ENCODE peak calls at places on chromosomes 16 and 17, in five cellular contexts. One of them, this sample, is unnamed. For H3K27me3 and H3K4me1, the result is how much of the 10 kb centered on the place peaks cover.

GRCh38 chr17:27878776-27879562 is 14.2 kb downstream of the LYRM9 start:
- DNase-seq in left lung: no peak
- DNase-seq in thyroid gland: no peak
- DNase-seq in colonic mucosa: no peak
- DNase-seq in stomach: no peak
- DNase-seq in this sample: peak

GRCh38 chr16:4915226-4915761 is 21.7 kb downstream of the PPL start:
- DNase-seq in left lung: no peak
- DNase-seq in thyroid gland: no peak
- DNase-seq in colonic mucosa: no peak
- DNase-seq in stomach: no peak
- DNase-seq in this sample: no peak

GRCh38 chr16:89917773-89918452 is 749 bp upstream of the MC1R start:
- DNase-seq in left lung: peak
- DNase-seq in thyroid gland: peak
- DNase-seq in colonic mucosa: peak
- DNase-seq in stomach: peak
- DNase-seq in this sample: no peak

GRCh38 chr16:11078812-11079459 is 134.6 kb downstream of the CLEC16A start:
- DNase-seq in left lung: no peak
- DNase-seq in thyroid gland: no peak
- DNase-seq in colonic mucosa: peak
- DNase-seq in stomach: no peak
- DNase-seq in this sample: peak

GRCh38 chr17:29115906-29116651 is 64.1 kb downstream of the MYO18A start:
- DNase-seq in left lung: no peak
- DNase-seq in thyroid gland: no peak
- DNase-seq in colonic mucosa: no peak
- DNase-seq in stomach: no peak
- DNase-seq in this sample: no peak

GRCh38 chr17:74737299-74738050 is 419 bp downstream of the RAB37 start:
- DNase-seq in left lung: no peak
- DNase-seq in thyroid gland: no peak
- DNase-seq in colonic mucosa: no peak
- DNase-seq in stomach: no peak
- DNase-seq in this sample: no peak

GRCh38 chr16:89658221-89658879 is 714 bp downstream of the SPATA33 start:
- DNase-seq in left lung: no peak
- DNase-seq in thyroid gland: peak
- DNase-seq in colonic mucosa: peak
- DNase-seq in stomach: peak
- DNase-seq in this sample: no peak

GRCh38 chr16:86868746-86869145 is 290.4 kb downstream of the FOXL1 start:
- DNase-seq in left lung: no peak
- DNase-seq in thyroid gland: no peak
- DNase-seq in colonic mucosa: no peak
- DNase-seq in stomach: no peak
- DNase-seq in this sample: no peak

GRCh38 chr16:11238272-11239202 is 17.5 kb downstream of the SOCS1 start:
- DNase-seq in left lung: no peak
- DNase-seq in thyroid gland: no peak
- DNase-seq in colonic mucosa: no peak
- DNase-seq in stomach: no peak
- DNase-seq in this sample: no peak

GRCh38 chr16:57536306-57537193 is at the start of gene CCDC102A:
- DNase-seq in left lung: no peak
- DNase-seq in thyroid gland: peak
- DNase-seq in colonic mucosa: peak
- DNase-seq in stomach: peak
- DNase-seq in this sample: peak

GRCh38 chr17:1375615-1376014 is 24.4 kb downstream of the YWHAE start:
- DNase-seq in left lung: no peak
- DNase-seq in thyroid gland: no peak
- DNase-seq in colonic mucosa: no peak
- DNase-seq in stomach: no peak
- DNase-seq in this sample: no peak

GRCh38 chr16:53207810-53208752 is 153.3 kb downstream of the CHD9 start:
- DNase-seq in left lung: peak
- DNase-seq in thyroid gland: peak
- DNase-seq in colonic mucosa: peak
- DNase-seq in stomach: peak
- DNase-seq in this sample: no peak

GRCh38 chr16:180101-180920 is at the start of gene HBQ1:
- DNase-seq in left lung: no peak
- DNase-seq in thyroid gland: peak
- DNase-seq in colonic mucosa: no peak
- DNase-seq in stomach: no peak
- DNase-seq in this sample: no peak

GRCh38 chr16:179431-179830 is 828 bp upstream of the HBQ1 start:
- DNase-seq in left lung: no peak
- DNase-seq in thyroid gland: no peak
- DNase-seq in colonic mucosa: no peak
- DNase-seq in stomach: no peak
- DNase-seq in this sample: no peak

GRCh38 chr16:183005-183404 is 2.7 kb downstream of the HBQ1 start:
- DNase-seq in left lung: no peak
- DNase-seq in thyroid gland: no peak
- DNase-seq in colonic mucosa: no peak
- DNase-seq in stomach: no peak
- DNase-seq in this sample: no peak

GRCh38 chr16:181668-182021 is 1.4 kb downstream of the HBQ1 start:
- DNase-seq in left lung: no peak
- DNase-seq in thyroid gland: no peak
- DNase-seq in colonic mucosa: no peak
- DNase-seq in stomach: no peak
- DNase-seq in this sample: no peak

GRCh38 chr16:180921-181667 is 835 bp downstream of the HBQ1 start:
- DNase-seq in left lung: peak
- DNase-seq in thyroid gland: peak
- DNase-seq in colonic mucosa: peak
- DNase-seq in stomach: peak
- DNase-seq in this sample: peak
- H3K27me3 ChIP-seq in left lung: under half
- H3K27me3 ChIP-seq in thyroid gland: under half
- H3K27me3 ChIP-seq in colonic mucosa: under half
- H3K27me3 ChIP-seq in stomach: under half
- H3K27me3 ChIP-seq in this sample: under half

GRCh38 chr16:88486398-88487123 is 33.5 kb downstream of the ZFPM1 start:
- DNase-seq in left lung: no peak
- DNase-seq in thyroid gland: no peak
- DNase-seq in colonic mucosa: no peak
- DNase-seq in stomach: no peak
- DNase-seq in this sample: no peak
- H3K4me1 ChIP-seq in left lung: under half
- H3K4me1 ChIP-seq in thyroid gland: under half
- H3K4me1 ChIP-seq in colonic mucosa: under half
- H3K4me1 ChIP-seq in stomach: half or more
- H3K4me1 ChIP-seq in this sample: under half

GRCh38 chr17:83097831-83098230 is 18.4 kb downstream of the METRNL start:
- DNase-seq in left lung: no peak
- DNase-seq in thyroid gland: no peak
- DNase-seq in colonic mucosa: no peak
- DNase-seq in stomach: no peak
- DNase-seq in this sample: no peak

GRCh38 chr17:83099570-83100181 is 20.3 kb downstream of the METRNL start:
- DNase-seq in left lung: no peak
- DNase-seq in thyroid gland: peak
- DNase-seq in colonic mucosa: no peak
- DNase-seq in stomach: peak
- DNase-seq in this sample: peak

GRCh38 chr17:83099086-83099540 is 19.7 kb downstream of the METRNL start:
- DNase-seq in left lung: no peak
- DNase-seq in thyroid gland: peak
- DNase-seq in colonic mucosa: no peak
- DNase-seq in stomach: no peak
- DNase-seq in this sample: no peak

GRCh38 chr17:83096401-83097220 is 17.2 kb downstream of the METRNL start:
- DNase-seq in left lung: no peak
- DNase-seq in thyroid gland: peak
- DNase-seq in colonic mucosa: peak
- DNase-seq in stomach: peak
- DNase-seq in this sample: peak

DNA sequence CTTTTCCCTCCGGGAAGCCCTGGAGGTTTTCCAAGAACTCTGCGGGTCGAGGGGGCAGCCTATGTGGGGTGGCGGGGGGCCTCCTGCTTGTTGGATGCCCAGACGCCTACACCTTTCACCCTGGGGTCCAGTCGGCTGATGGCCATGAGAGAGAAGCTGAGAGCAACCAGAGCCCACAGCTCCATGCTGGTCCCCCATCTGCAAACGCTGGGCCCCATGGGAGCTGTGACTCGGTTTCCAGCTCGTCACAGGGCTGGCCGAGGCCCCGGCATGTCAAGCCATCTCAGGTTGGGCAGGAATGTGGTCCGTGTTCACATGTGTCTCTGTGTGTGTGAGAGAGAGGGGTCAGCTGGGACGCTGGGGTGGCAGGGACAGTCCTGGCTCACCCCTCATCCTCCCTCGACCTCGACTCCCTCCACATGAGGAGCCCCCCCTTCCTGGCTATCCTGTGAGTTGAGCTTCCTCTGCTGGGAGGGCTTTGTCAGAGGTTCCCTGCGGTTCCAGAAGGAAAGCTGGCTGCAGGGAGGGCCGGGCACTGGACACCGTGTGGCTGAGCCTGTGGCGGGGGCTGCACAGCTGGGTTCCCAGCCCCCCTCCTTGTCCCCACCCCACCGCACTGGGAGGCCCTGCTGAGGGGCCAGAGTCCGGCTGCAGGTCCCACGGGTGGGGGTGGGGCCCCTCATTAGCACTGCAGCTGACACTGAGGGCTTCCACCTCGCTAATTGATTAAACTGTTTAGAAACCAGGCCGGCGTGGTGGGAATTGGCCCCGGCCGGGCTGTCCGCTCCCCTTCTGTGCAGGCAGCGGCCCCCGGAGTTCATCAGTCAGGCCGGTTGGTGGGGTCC is 19.1 kb downstream of the METRNL start:
- DNase-seq in left lung: no peak
- DNase-seq in thyroid gland: no peak
- DNase-seq in colonic mucosa: no peak
- DNase-seq in stomach: no peak
- DNase-seq in this sample: no peak
- H3K27me3 ChIP-seq in left lung: under half
- H3K27me3 ChIP-seq in thyroid gland: under half
- H3K27me3 ChIP-seq in colonic mucosa: under half
- H3K27me3 ChIP-seq in stomach: under half
- H3K27me3 ChIP-seq in this sample: under half

GRCh38 chr17:78133971-78134898 is 3.7 kb downstream of the TMC8 start:
- DNase-seq in left lung: peak
- DNase-seq in thyroid gland: peak
- DNase-seq in colonic mucosa: peak
- DNase-seq in stomach: peak
- DNase-seq in this sample: peak
- H3K4me1 ChIP-seq in left lung: half or more
- H3K4me1 ChIP-seq in thyroid gland: under half
- H3K4me1 ChIP-seq in colonic mucosa: under half
- H3K4me1 ChIP-seq in stomach: under half
- H3K4me1 ChIP-seq in this sample: under half

GRCh38 chr17:73516356-73516755 is 127.9 kb downstream of the SDK2 start:
- DNase-seq in left lung: no peak
- DNase-seq in thyroid gland: no peak
- DNase-seq in colonic mucosa: no peak
- DNase-seq in stomach: no peak
- DNase-seq in this sample: no peak

GRCh38 chr17:73511716-73512115 is 132.5 kb downstream of the SDK2 start:
- DNase-seq in left lung: no peak
- DNase-seq in thyroid gland: no peak
- DNase-seq in colonic mucosa: no peak
- DNase-seq in stomach: no peak
- DNase-seq in this sample: no peak

GRCh38 chr17:73514146-73514863 is 129.9 kb downstream of the SDK2 start:
- DNase-seq in left lung: no peak
- DNase-seq in thyroid gland: no peak
- DNase-seq in colonic mucosa: no peak
- DNase-seq in stomach: no peak
- DNase-seq in this sample: no peak

GRCh38 chr17:73510981-73511442 is 133.2 kb downstream of the SDK2 start:
- DNase-seq in left lung: no peak
- DNase-seq in thyroid gland: no peak
- DNase-seq in colonic mucosa: no peak
- DNase-seq in stomach: no peak
- DNase-seq in this sample: no peak

DNA sequence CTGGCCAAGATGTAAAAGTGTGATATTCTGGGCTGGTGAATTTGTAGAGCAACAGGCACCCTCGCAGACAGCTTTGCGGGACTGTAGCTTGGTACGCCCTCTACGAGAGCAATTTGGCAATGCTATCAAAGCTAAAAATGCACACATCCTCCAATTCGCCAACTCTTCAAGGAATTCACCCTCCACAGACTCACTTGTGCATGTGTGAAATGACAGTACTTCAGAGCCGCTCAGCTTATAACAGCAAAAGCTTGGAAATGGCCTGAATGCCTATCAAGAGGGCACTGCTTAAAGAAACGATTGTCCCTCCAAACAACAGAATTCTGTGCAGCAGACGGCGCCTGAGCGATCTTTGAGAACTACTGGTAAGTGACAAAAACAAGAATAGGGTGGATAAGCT is 130.8 kb downstream of the SDK2 start:
- DNase-seq in left lung: no peak
- DNase-seq in thyroid gland: peak
- DNase-seq in colonic mucosa: no peak
- DNase-seq in stomach: no peak
- DNase-seq in this sample: no peak
- H3K27me3 ChIP-seq in left lung: under half
- H3K27me3 ChIP-seq in thyroid gland: under half
- H3K27me3 ChIP-seq in colonic mucosa: under half
- H3K27me3 ChIP-seq in stomach: under half
- H3K27me3 ChIP-seq in this sample: under half

GRCh38 chr17:50056961-50057330 is 1.0 kb downstream of the ITGA3 start:
- DNase-seq in left lung: no peak
- DNase-seq in thyroid gland: peak
- DNase-seq in colonic mucosa: peak
- DNase-seq in stomach: peak
- DNase-seq in this sample: no peak

GRCh38 chr17:50056217-50056960 is 479 bp downstream of the ITGA3 start:
- DNase-seq in left lung: no peak
- DNase-seq in thyroid gland: peak
- DNase-seq in colonic mucosa: peak
- DNase-seq in stomach: peak
- DNase-seq in this sample: peak

GRCh38 chr17:50059256-50059655 is 3.3 kb downstream of the ITGA3 start:
- DNase-seq in left lung: no peak
- DNase-seq in thyroid gland: peak
- DNase-seq in colonic mucosa: no peak
- DNase-seq in stomach: peak
- DNase-seq in this sample: peak

GRCh38 chr17:50058296-50058945 is 2.5 kb downstream of the ITGA3 start:
- DNase-seq in left lung: no peak
- DNase-seq in thyroid gland: no peak
- DNase-seq in colonic mucosa: no peak
- DNase-seq in stomach: no peak
- DNase-seq in this sample: no peak

DNA sequence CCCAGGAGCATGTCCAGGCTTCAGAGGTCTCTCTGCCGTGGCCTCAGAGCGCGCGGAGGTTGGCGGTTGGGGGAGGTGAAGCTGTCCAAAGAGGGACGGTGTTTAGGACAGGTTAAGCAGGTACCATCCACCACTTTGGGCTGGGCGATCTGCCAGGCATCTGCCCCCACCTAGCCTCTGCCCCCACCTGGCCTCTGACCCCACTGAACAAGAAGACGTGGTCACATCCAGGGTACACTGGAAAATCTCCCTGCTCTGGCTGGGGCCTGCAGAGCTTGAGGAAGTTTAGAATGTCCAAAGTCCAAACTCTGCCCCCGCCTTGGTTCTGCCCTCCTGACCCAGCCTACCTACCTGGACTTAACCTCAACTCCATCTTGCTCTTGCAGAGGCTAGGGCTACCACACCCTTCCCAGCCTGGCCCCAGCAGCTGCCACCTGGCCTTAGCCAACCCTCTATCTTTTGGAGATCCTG is 1.6 kb downstream of the ITGA3 start:
- DNase-seq in left lung: no peak
- DNase-seq in thyroid gland: no peak
- DNase-seq in colonic mucosa: peak
- DNase-seq in stomach: peak
- DNase-seq in this sample: peak
- H3K4me1 ChIP-seq in left lung: half or more
- H3K4me1 ChIP-seq in thyroid gland: under half
- H3K4me1 ChIP-seq in colonic mucosa: under half
- H3K4me1 ChIP-seq in stomach: half or more
- H3K4me1 ChIP-seq in this sample: half or more

This sample was measured in pancreas.